ENCODE peak calls at places on chromosome 14, in nine cellular contexts. A, I, R, B, C, N, Q, J and M are unnamed samples.
A peak's percentile ranks its signal among the peaks of the same experiment; 100 is the strongest.

GRCh38 chr14:58923751-58924405 is 264.6 kb upstream of the DAAM1 start:
- DNase-seq in A (no peak), I (no peak), R (no peak), B (no peak), C (no peak), N (no peak), Q (no peak), J (no peak), M (no peak)

GRCh38 chr14:99562848-99563748 is 40.9 kb downstream of the CCDC85C start:
- DNase-seq in A (no peak), I (peak; percentile 76), R (peak; percentile 65), B (no peak), C (peak; percentile 97), N (peak; percentile 92), Q (peak; percentile 64), J (no peak), M (no peak)

GRCh38 chr14:91229743-91230200 is 14.7 kb downstream of the GPR68 start:
- DNase-seq in A (peak; percentile 62), I (peak; percentile 30), R (peak; percentile 61), B (no peak), C (no peak), N (no peak), Q (peak; percentile 76), J (no peak), M (peak; percentile 86)

GRCh38 chr14:51006781-51007211 is 62.5 kb upstream of the PYGL start:
- DNase-seq in A (no peak), I (no peak), R (peak; percentile 58), B (peak; percentile 50), C (no peak), N (no peak), Q (peak; percentile 90), J (peak; percentile 19), M (no peak)

GRCh38 chr14:39160494-39160893 is 9.6 kb downstream of the TRAPPC6B start:
- DNase-seq in A (no peak), I (no peak), R (no peak), B (no peak), C (no peak), N (no peak), Q (no peak), J (no peak), M (no peak)

GRCh38 chr14:69582207-69582606 is 7.5 kb upstream of the CCDC177 start:
- DNase-seq in A (no peak), I (peak; percentile 44), R (peak; percentile 65), B (no peak), C (no peak), N (no peak), Q (no peak), J (no peak), M (no peak)

GRCh38 chr14:37623552-37623951 is 28.1 kb downstream of the TTC6 start:
- DNase-seq in A (no peak), I (peak; percentile 71), R (peak; percentile 81), B (peak; percentile 26), C (no peak), N (no peak), Q (peak; percentile 58), J (peak; percentile 45), M (no peak)

GRCh38 chr14:105095236-105095805 is 30.1 kb upstream of the GPR132 start:
- DNase-seq in A (no peak), I (no peak), R (no peak), B (no peak), C (no peak), N (no peak), Q (no peak), J (no peak), M (no peak)

DNA sequence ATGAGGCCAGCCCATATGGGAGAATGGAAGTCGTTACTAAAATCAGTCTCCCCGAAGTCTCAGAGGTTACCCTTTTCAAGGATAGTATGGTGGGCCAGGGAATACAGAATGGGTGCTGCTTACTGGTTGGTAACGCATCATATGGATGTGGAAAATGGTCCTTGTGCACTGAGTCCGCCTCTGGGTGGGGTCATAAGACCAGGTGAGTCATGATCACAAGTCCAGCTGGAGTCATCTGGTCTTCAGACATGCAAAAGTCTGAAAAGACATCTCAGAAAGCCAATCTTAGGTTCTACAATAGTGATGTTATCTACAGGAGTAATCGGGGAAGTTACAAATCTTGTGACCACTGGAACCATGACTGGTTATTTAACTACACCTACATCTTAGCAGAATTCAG is 71.9 kb upstream of the TCL1B start:
- DNase-seq in A (no peak), I (no peak), R (no peak), B (no peak), C (peak; percentile 43), N (no peak), Q (no peak), J (no peak), M (no peak)
- TF ChIP-seq CTCF in A (no peak), I (no peak), R (no peak), B (no peak), C (peak; percentile 17), N (no peak), Q (no peak), J (no peak), M (peak; percentile 33)

GRCh38 chr14:33676135-33676566 is 274.7 kb downstream of the EGLN3 start:
- DNase-seq in A (no peak), I (peak; percentile 81), R (no peak), B (peak; percentile 19), C (peak; percentile 15), N (peak; percentile 61), Q (no peak), J (no peak), M (peak; percentile 3)
- TF ChIP-seq CTCF in A (no peak), I (peak; percentile 77), R (no peak), B (no peak), C (no peak), N (peak; percentile 44), Q (peak; percentile 56), J (peak; percentile 51), M (no peak)

DNA sequence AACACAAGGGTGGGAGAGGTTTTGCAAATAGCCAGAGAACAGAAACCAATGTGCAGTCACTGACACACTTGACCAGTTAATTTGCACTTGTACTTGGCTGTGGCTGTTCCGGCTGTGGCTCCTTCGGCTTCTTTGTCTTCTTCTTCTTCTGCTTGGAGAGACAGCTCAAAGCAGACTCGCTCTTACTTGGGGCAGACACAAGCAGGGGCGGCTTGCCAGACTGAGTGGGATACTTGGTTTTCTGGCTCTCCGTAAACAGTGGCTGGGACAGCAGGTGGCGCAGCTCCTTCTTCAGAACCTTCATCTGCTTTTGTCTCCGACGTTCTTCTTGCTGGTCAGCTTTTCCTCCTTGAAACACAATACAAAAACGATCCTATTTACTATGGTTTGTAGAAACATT is 25.0 kb downstream of the OTUB2 start:
- DNase-seq in A (no peak), I (peak; percentile 68), R (peak; percentile 42), B (peak; percentile 13), C (peak; percentile 51), N (no peak), Q (peak; percentile 37), J (no peak), M (no peak)
- TF ChIP-seq CTCF in A (no peak), I (peak; percentile 76), R (peak; percentile 41), B (no peak), C (peak; percentile 24), N (peak; percentile 18), Q (peak; percentile 53), J (peak; percentile 34), M (peak; percentile 7)

DNA sequence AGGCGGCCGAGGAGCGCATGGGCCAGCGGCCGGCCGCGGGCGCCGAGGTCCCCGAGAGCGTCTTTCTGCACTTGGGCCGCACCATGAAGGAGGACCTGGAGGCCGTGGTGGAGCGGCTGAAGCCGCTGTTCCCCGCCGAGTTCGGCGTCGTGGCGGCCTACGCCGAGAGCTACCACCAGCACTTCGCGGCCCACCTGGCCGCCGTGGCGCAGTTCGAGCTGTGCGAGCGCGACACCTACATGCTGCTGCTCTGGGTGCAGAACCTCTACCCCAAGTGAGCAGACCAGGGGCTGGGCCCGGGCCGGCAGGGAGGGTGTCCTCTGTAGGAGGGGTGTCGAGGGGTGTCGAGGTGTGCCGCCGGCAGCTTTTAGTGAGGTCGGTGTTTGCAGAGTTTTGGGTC is 4.1 kb downstream of the TNFAIP2 start:
- DNase-seq in A (no peak), I (no peak), R (no peak), B (no peak), C (no peak), N (no peak), Q (no peak), J (no peak), M (no peak)
- TF ChIP-seq CTCF in A (no peak), I (no peak), R (no peak), B (no peak), C (no peak), N (no peak), Q (no peak), J (no peak), M (no peak)